ENCODE peak calls at places on chromosomes 6 and 20, in six cellular contexts. Y is SK-N-SH, R is K562, X is HepG2, P is A549, O is WTC11. L is an unnamed sample.

GRCh38 chr6:41469156-41469950 is 76.8 kb upstream of the FOXP4 start:
- DNase-seq in O (no peak), P (no peak), R (no peak), X (no peak), Y (no peak), L (no peak)

GRCh38 chr6:43496370-43497128 is 13.6 kb downstream of the LRRC73 start:
- DNase-seq in Y (peak), P (peak), R (peak), O (peak), X (peak), L (no peak)

GRCh38 chr6:137332637-137333228 is 113.5 kb upstream of the IFNGR1 start:
- DNase-seq in X (no peak), P (no peak), Y (no peak), O (no peak), R (no peak), L (no peak)

GRCh38 chr6:85726206-85726605 is 83.5 kb upstream of the SYNCRIP start:
- DNase-seq in O (no peak), R (no peak), Y (no peak), P (no peak), X (no peak), L (peak)

GRCh38 chr6:126553856-126554255 is 213.9 kb downstream of the CENPW start:
- DNase-seq in R (no peak), O (no peak), Y (no peak), X (no peak), P (no peak), L (no peak)

GRCh38 chr20:12255571-12255970 is 337.9 kb downstream of the BTBD3 start:
- DNase-seq in P (no peak), Y (no peak), R (no peak), X (no peak), O (no peak), L (no peak)

GRCh38 chr6:111184827-111185567 is 97.7 kb downstream of the SLC16A10 start:
- DNase-seq in Y (no peak), O (no peak), X (no peak), P (no peak), R (no peak), L (no peak)

GRCh38 chr20:32343438-32343837 is 14.7 kb upstream of the ASXL1 start:
- DNase-seq in P (no peak), X (no peak), O (no peak), R (no peak), Y (no peak), L (no peak)

GRCh38 chr6:68958327-68958726 is 323.2 kb downstream of the ADGRB3 start:
- DNase-seq in R (no peak), P (no peak), O (no peak), Y (peak), X (peak), L (no peak)

GRCh38 chr6:15544321-15544900 is 118.4 kb downstream of the DTNBP1 start:
- DNase-seq in R (no peak), P (no peak), X (no peak), O (no peak), Y (no peak), L (no peak)

GRCh38 chr6:63440057-63440456 is 120.3 kb upstream of the LGSN start:
- DNase-seq in P (peak), X (no peak), O (no peak), R (no peak), Y (no peak), L (no peak)

GRCh38 chr6:15403094-15403493 is 157.2 kb downstream of the JARID2 start:
- DNase-seq in Y (no peak), X (no peak), R (no peak), P (no peak), O (no peak), L (no peak)

GRCh38 chr20:2137552-2138201 is 36.0 kb downstream of the STK35 start:
- DNase-seq in O (no peak), Y (no peak), P (no peak), R (no peak), X (no peak), L (no peak)

GRCh38 chr6:49269190-49269589 is 193.9 kb downstream of the MMUT start:
- DNase-seq in O (no peak), R (no peak), Y (no peak), X (no peak), P (no peak), L (no peak)

GRCh38 chr6:75775219-75775618 is 26.2 kb downstream of the MYO6 start:
- DNase-seq in R (no peak), Y (peak), P (no peak), X (no peak), O (no peak), L (no peak)
- TF ChIP-seq MAX in R (no peak), Y (no peak), P (no peak), X (no peak), O (no peak), L (no peak)

GRCh38 chr6:151082079-151082478 is 157.7 kb upstream of the AKAP12 start:
- DNase-seq in X (peak), R (no peak), Y (no peak), P (peak), O (no peak), L (peak)
- TF ChIP-seq MAX in X (no peak), R (no peak), Y (no peak), P (no peak), O (no peak), L (peak)

GRCh38 chr6:72649032-72649984 is 27.4 kb downstream of the KCNQ5 start:
- DNase-seq in R (no peak), Y (no peak), P (no peak), X (no peak), O (no peak), L (no peak)
- TF ChIP-seq MAX in R (no peak), Y (peak), P (no peak), X (no peak), O (no peak), L (no peak)

GRCh38 chr6:107228754-107229153 is 113.4 kb upstream of the BEND3 start:
- DNase-seq in R (no peak), P (no peak), O (no peak), Y (no peak), X (no peak), L (no peak)
- TF ChIP-seq MAX in R (no peak), P (no peak), O (no peak), Y (no peak), X (no peak), L (no peak)

GRCh38 chr6:143579703-143580102 is 68.2 kb upstream of the FUCA2 start:
- DNase-seq in P (no peak), Y (no peak), O (no peak), R (no peak), X (no peak), L (no peak)
- TF ChIP-seq MAX in P (no peak), Y (no peak), O (no peak), R (no peak), X (no peak), L (no peak)

GRCh38 chr20:57658447-57659130 is 38.4 kb upstream of the ZBP1 start:
- DNase-seq in O (no peak), P (no peak), X (no peak), Y (peak), R (no peak), L (no peak)
- TF ChIP-seq MAX in O (no peak), P (no peak), X (no peak), Y (no peak), R (no peak), L (no peak)

DNA sequence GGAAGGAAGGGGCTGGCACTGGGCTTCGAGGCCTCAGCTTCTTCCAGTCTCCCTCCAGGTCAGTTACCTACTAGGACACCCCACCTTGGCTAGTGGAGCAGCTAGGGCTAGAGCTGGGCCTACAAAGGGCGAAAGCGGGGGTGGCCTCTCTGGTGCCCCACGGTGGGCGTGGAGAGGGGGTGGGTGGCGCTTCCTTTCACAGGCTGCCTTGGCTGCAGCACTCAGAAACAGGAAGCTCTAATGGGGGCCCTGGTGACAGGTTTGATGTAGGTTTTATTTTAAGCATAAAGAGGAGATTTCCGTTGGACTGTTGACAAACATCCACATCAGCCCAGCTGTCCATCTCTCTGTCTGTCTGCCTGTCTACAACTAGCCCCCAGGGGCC is 13.4 kb downstream of the FAM110A start:
- DNase-seq in Y (no peak), P (no peak), R (no peak), O (no peak), X (no peak), L (no peak)
- TF ChIP-seq MAX in Y (no peak), P (no peak), R (no peak), O (no peak), X (no peak), L (no peak)